ENCODE peak calls at places on chromosomes 13 and 19, in seven cellular contexts. One of them, this sample, is unnamed.

GRCh38 chr19:45019187-45019586 is 17.9 kb downstream of the RELB start:
- DNase-seq in H1: no peak
- DNase-seq in GM12891: no peak
- DNase-seq in SK-N-SH: no peak
- DNase-seq in K562: no peak
- DNase-seq in HepG2: no peak
- DNase-seq in GM12878: no peak
- DNase-seq in this sample: no peak

GRCh38 chr13:26253787-26254582 is at the start of gene CDK8:
- DNase-seq in H1: peak
- DNase-seq in GM12891: peak
- DNase-seq in SK-N-SH: peak
- DNase-seq in K562: peak
- DNase-seq in HepG2: peak
- DNase-seq in GM12878: peak
- DNase-seq in this sample: peak

GRCh38 chr19:39363909-39364457 is 21.8 kb downstream of the SAMD4B start:
- DNase-seq in H1: no peak
- DNase-seq in GM12891: no peak
- DNase-seq in SK-N-SH: no peak
- DNase-seq in K562: no peak
- DNase-seq in HepG2: no peak
- DNase-seq in GM12878: no peak
- DNase-seq in this sample: no peak

GRCh38 chr13:71968025-71968424 is 101.0 kb upstream of the DACH1 start:
- DNase-seq in H1: no peak
- DNase-seq in GM12891: no peak
- DNase-seq in SK-N-SH: no peak
- DNase-seq in K562: no peak
- DNase-seq in HepG2: no peak
- DNase-seq in GM12878: no peak
- DNase-seq in this sample: no peak

GRCh38 chr13:113192902-113193301 is 15.6 kb downstream of the PCID2 start:
- DNase-seq in H1: no peak
- DNase-seq in GM12891: no peak
- DNase-seq in SK-N-SH: no peak
- DNase-seq in K562: no peak
- DNase-seq in HepG2: no peak
- DNase-seq in GM12878: no peak
- DNase-seq in this sample: no peak

GRCh38 chr19:32880607-32881006 is 11.0 kb upstream of the SLC7A9 start:
- DNase-seq in H1: peak
- DNase-seq in GM12891: no peak
- DNase-seq in SK-N-SH: no peak
- DNase-seq in K562: no peak
- DNase-seq in HepG2: no peak
- DNase-seq in GM12878: no peak
- DNase-seq in this sample: no peak

GRCh38 chr19:23991170-23991569 is 76.5 kb downstream of the ZNF726 start:
- DNase-seq in H1: no peak
- DNase-seq in GM12891: no peak
- DNase-seq in SK-N-SH: no peak
- DNase-seq in K562: peak
- DNase-seq in HepG2: peak
- DNase-seq in GM12878: no peak
- DNase-seq in this sample: no peak

GRCh38 chr13:51339354-51339753 is at the start of gene SERPINE3:
- DNase-seq in H1: no peak
- DNase-seq in GM12891: no peak
- DNase-seq in SK-N-SH: no peak
- DNase-seq in K562: no peak
- DNase-seq in HepG2: no peak
- DNase-seq in GM12878: no peak
- DNase-seq in this sample: no peak

GRCh38 chr19:49687150-49687549 is 2.2 kb upstream of the ADM5 start:
- DNase-seq in H1: no peak
- DNase-seq in GM12891: no peak
- DNase-seq in SK-N-SH: no peak
- DNase-seq in K562: no peak
- DNase-seq in HepG2: no peak
- DNase-seq in GM12878: no peak
- DNase-seq in this sample: no peak

GRCh38 chr13:43544011-43544410 is 242.8 kb downstream of the ENOX1 start:
- DNase-seq in H1: no peak
- DNase-seq in GM12891: no peak
- DNase-seq in SK-N-SH: no peak
- DNase-seq in K562: no peak
- DNase-seq in HepG2: no peak
- DNase-seq in GM12878: no peak
- DNase-seq in this sample: no peak

GRCh38 chr19:10227215-10227971 is 3.7 kb downstream of the S1PR2 start:
- DNase-seq in H1: no peak
- DNase-seq in GM12891: no peak
- DNase-seq in SK-N-SH: peak
- DNase-seq in K562: no peak
- DNase-seq in HepG2: no peak
- DNase-seq in GM12878: no peak
- DNase-seq in this sample: no peak

GRCh38 chr13:51605698-51606097 is 21.4 kb downstream of the WDFY2 start:
- DNase-seq in H1: no peak
- DNase-seq in GM12891: no peak
- DNase-seq in SK-N-SH: no peak
- DNase-seq in K562: no peak
- DNase-seq in HepG2: no peak
- DNase-seq in GM12878: no peak
- DNase-seq in this sample: no peak

GRCh38 chr13:66794340-66795031 is 435.6 kb downstream of the PCDH9 start:
- DNase-seq in H1: no peak
- DNase-seq in GM12891: no peak
- DNase-seq in SK-N-SH: no peak
- DNase-seq in K562: peak
- DNase-seq in HepG2: no peak
- DNase-seq in GM12878: no peak
- DNase-seq in this sample: no peak

GRCh38 chr19:8096071-8096470 is 43.5 kb downstream of the CCL25 start:
- DNase-seq in H1: no peak
- DNase-seq in GM12891: no peak
- DNase-seq in SK-N-SH: no peak
- DNase-seq in K562: peak
- DNase-seq in HepG2: no peak
- DNase-seq in GM12878: no peak
- DNase-seq in this sample: no peak

GRCh38 chr19:55678121-55678671 is 3.2 kb downstream of the EPN1 start:
- DNase-seq in H1: no peak
- DNase-seq in GM12891: peak
- DNase-seq in SK-N-SH: no peak
- DNase-seq in K562: no peak
- DNase-seq in HepG2: no peak
- DNase-seq in GM12878: peak
- DNase-seq in this sample: peak

GRCh38 chr13:54162069-54162468 is 1133.5 kb downstream of the OLFM4 start:
- DNase-seq in H1: no peak
- DNase-seq in GM12891: no peak
- DNase-seq in SK-N-SH: no peak
- DNase-seq in K562: no peak
- DNase-seq in HepG2: no peak
- DNase-seq in GM12878: no peak
- DNase-seq in this sample: no peak

GRCh38 chr13:109330123-109330522 is 456.3 kb downstream of the IRS2 start:
- DNase-seq in H1: no peak
- DNase-seq in GM12891: no peak
- DNase-seq in SK-N-SH: no peak
- DNase-seq in K562: no peak
- DNase-seq in HepG2: no peak
- DNase-seq in GM12878: no peak
- DNase-seq in this sample: no peak

GRCh38 chr13:38899581-38899980 is 91.0 kb downstream of the STOML3 start:
- DNase-seq in H1: no peak
- DNase-seq in GM12891: no peak
- DNase-seq in SK-N-SH: no peak
- DNase-seq in K562: no peak
- DNase-seq in HepG2: no peak
- DNase-seq in GM12878: no peak
- DNase-seq in this sample: no peak

GRCh38 chr19:12985049-12985776 is 10.1 kb upstream of the NFIX start:
- DNase-seq in H1: no peak
- DNase-seq in GM12891: no peak
- DNase-seq in SK-N-SH: no peak
- DNase-seq in K562: peak
- DNase-seq in HepG2: peak
- DNase-seq in GM12878: no peak
- DNase-seq in this sample: no peak

GRCh38 chr13:66483712-66484111 is 746.4 kb downstream of the PCDH9 start:
- DNase-seq in H1: no peak
- DNase-seq in GM12891: no peak
- DNase-seq in SK-N-SH: no peak
- DNase-seq in K562: no peak
- DNase-seq in HepG2: peak
- DNase-seq in GM12878: no peak
- DNase-seq in this sample: no peak

GRCh38 chr13:36774895-36775294 is 44.1 kb upstream of the RFXAP start:
- DNase-seq in H1: no peak
- DNase-seq in GM12891: no peak
- DNase-seq in SK-N-SH: no peak
- DNase-seq in K562: no peak
- DNase-seq in HepG2: no peak
- DNase-seq in GM12878: no peak
- DNase-seq in this sample: no peak

GRCh38 chr13:113835461-113836274 is 28.2 kb downstream of the GAS6 start:
- DNase-seq in H1: no peak
- DNase-seq in GM12891: peak
- DNase-seq in SK-N-SH: peak
- DNase-seq in K562: no peak
- DNase-seq in HepG2: no peak
- DNase-seq in GM12878: no peak
- DNase-seq in this sample: no peak

GRCh38 chr19:48975947-48976847 is 11.1 kb downstream of the FTL start:
- DNase-seq in H1: peak
- DNase-seq in GM12891: no peak
- DNase-seq in SK-N-SH: peak
- DNase-seq in K562: peak
- DNase-seq in HepG2: no peak
- DNase-seq in GM12878: no peak
- DNase-seq in this sample: no peak

GRCh38 chr13:24529478-24529877 is 16.9 kb upstream of the PARP4 start:
- DNase-seq in H1: no peak
- DNase-seq in GM12891: no peak
- DNase-seq in SK-N-SH: no peak
- DNase-seq in K562: no peak
- DNase-seq in HepG2: no peak
- DNase-seq in GM12878: no peak
- DNase-seq in this sample: no peak

GRCh38 chr13:49112782-49113525 is 107.2 kb upstream of the MLNR start:
- DNase-seq in H1: no peak
- DNase-seq in GM12891: no peak
- DNase-seq in SK-N-SH: no peak
- DNase-seq in K562: no peak
- DNase-seq in HepG2: no peak
- DNase-seq in GM12878: no peak
- DNase-seq in this sample: no peak

GRCh38 chr13:75372517-75372916 is 109.5 kb downstream of the TBC1D4 start:
- DNase-seq in H1: no peak
- DNase-seq in GM12891: no peak
- DNase-seq in SK-N-SH: peak
- DNase-seq in K562: peak
- DNase-seq in HepG2: peak
- DNase-seq in GM12878: no peak
- DNase-seq in this sample: no peak

GRCh38 chr13:21010621-21011020 is 50.8 kb downstream of the LATS2 start:
- DNase-seq in H1: no peak
- DNase-seq in GM12891: no peak
- DNase-seq in SK-N-SH: no peak
- DNase-seq in K562: peak
- DNase-seq in HepG2: peak
- DNase-seq in GM12878: no peak
- DNase-seq in this sample: no peak
- TF ChIP-seq TAF1 in H1: no peak
- TF ChIP-seq TAF1 in GM12891: no peak
- TF ChIP-seq TAF1 in SK-N-SH: no peak
- TF ChIP-seq TAF1 in K562: no peak
- TF ChIP-seq TAF1 in HepG2: no peak
- TF ChIP-seq TAF1 in GM12878: no peak
- TF ChIP-seq TAF1 in this sample: no peak

GRCh38 chr13:45224181-45224580 is 23.3 kb upstream of the KCTD4 start:
- DNase-seq in H1: no peak
- DNase-seq in GM12891: no peak
- DNase-seq in SK-N-SH: no peak
- DNase-seq in K562: no peak
- DNase-seq in HepG2: no peak
- DNase-seq in GM12878: no peak
- DNase-seq in this sample: no peak
- TF ChIP-seq TAF1 in H1: no peak
- TF ChIP-seq TAF1 in GM12891: no peak
- TF ChIP-seq TAF1 in SK-N-SH: no peak
- TF ChIP-seq TAF1 in K562: no peak
- TF ChIP-seq TAF1 in HepG2: no peak
- TF ChIP-seq TAF1 in GM12878: no peak
- TF ChIP-seq TAF1 in this sample: no peak

GRCh38 chr13:40026174-40026585 is 370.7 kb downstream of the COG6 start:
- DNase-seq in H1: no peak
- DNase-seq in GM12891: peak
- DNase-seq in SK-N-SH: no peak
- DNase-seq in K562: no peak
- DNase-seq in HepG2: no peak
- DNase-seq in GM12878: peak
- DNase-seq in this sample: peak
- TF ChIP-seq TAF1 in H1: no peak
- TF ChIP-seq TAF1 in GM12891: peak
- TF ChIP-seq TAF1 in SK-N-SH: no peak
- TF ChIP-seq TAF1 in K562: no peak
- TF ChIP-seq TAF1 in HepG2: no peak
- TF ChIP-seq TAF1 in GM12878: no peak
- TF ChIP-seq TAF1 in this sample: no peak

GRCh38 chr19:50912102-50912599 is 956 bp upstream of the KLK4 start:
- DNase-seq in H1: peak
- DNase-seq in GM12891: no peak
- DNase-seq in SK-N-SH: no peak
- DNase-seq in K562: no peak
- DNase-seq in HepG2: no peak
- DNase-seq in GM12878: no peak
- DNase-seq in this sample: no peak

GRCh38 chr19:50911206-50912101 is at the start of gene KLK4:
- DNase-seq in H1: no peak
- DNase-seq in GM12891: no peak
- DNase-seq in SK-N-SH: no peak
- DNase-seq in K562: no peak
- DNase-seq in HepG2: no peak
- DNase-seq in GM12878: no peak
- DNase-seq in this sample: no peak

GRCh38 chr19:50908311-50908710 is 2.9 kb downstream of the KLK4 start:
- DNase-seq in H1: no peak
- DNase-seq in GM12891: no peak
- DNase-seq in SK-N-SH: no peak
- DNase-seq in K562: no peak
- DNase-seq in HepG2: no peak
- DNase-seq in GM12878: no peak
- DNase-seq in this sample: no peak

GRCh38 chr19:50910722-50911121 is 473 bp downstream of the KLK4 start:
- DNase-seq in H1: no peak
- DNase-seq in GM12891: no peak
- DNase-seq in SK-N-SH: no peak
- DNase-seq in K562: no peak
- DNase-seq in HepG2: no peak
- DNase-seq in GM12878: no peak
- DNase-seq in this sample: no peak

GRCh38 chr19:50909240-50910070 is 1.7 kb downstream of the KLK4 start:
- DNase-seq in H1: peak
- DNase-seq in GM12891: peak
- DNase-seq in SK-N-SH: peak
- DNase-seq in K562: peak
- DNase-seq in HepG2: peak
- DNase-seq in GM12878: no peak
- DNase-seq in this sample: peak
- TF ChIP-seq TAF1 in H1: no peak
- TF ChIP-seq TAF1 in GM12891: no peak
- TF ChIP-seq TAF1 in SK-N-SH: no peak
- TF ChIP-seq TAF1 in K562: no peak
- TF ChIP-seq TAF1 in HepG2: no peak
- TF ChIP-seq TAF1 in GM12878: no peak
- TF ChIP-seq TAF1 in this sample: no peak